ENCODE peak calls at places on chromosomes 7 and 10, in eight cellular contexts. W, S, F, H, R, Z, Q and O are unnamed samples.

GRCh38 chr7:130293521-130293920 is 560 bp downstream of the CPA4 start:
- DNase-seq in W (no peak), S (no peak), F (no peak), H (no peak), R (peak; percentile 27), Z (no peak), Q (no peak), O (no peak)

GRCh38 chr7:116730097-116731018 is 58.4 kb downstream of the MET start:
- DNase-seq in W (no peak), S (no peak), F (peak; percentile 3), H (no peak), R (no peak), Z (no peak), Q (no peak), O (no peak)

GRCh38 chr10:73590881-73591577 is at the start of gene USP54:
- DNase-seq in W (no peak), S (no peak), F (no peak), H (no peak), R (peak; percentile 89), Z (peak; percentile 59), Q (no peak), O (no peak)

GRCh38 chr10:91493313-91493712 is 83.2 kb downstream of the HECTD2 start:
- DNase-seq in W (no peak), S (no peak), F (peak; percentile 20), H (no peak), R (peak; percentile 21), Z (peak; percentile 41), Q (no peak), O (no peak)

GRCh38 chr10:58299580-58299979 is 30.6 kb downstream of the CISD1 start:
- DNase-seq in W (no peak), S (no peak), F (peak; percentile 57), H (peak; percentile 4), R (no peak), Z (peak; percentile 71), Q (peak; percentile 17), O (peak; percentile 17)

GRCh38 chr7:47329320-47329926 is 252.5 kb downstream of the TNS3 start:
- DNase-seq in W (no peak), S (no peak), F (no peak), H (no peak), R (no peak), Z (no peak), Q (no peak), O (no peak)

GRCh38 chr10:118721005-118721876 is 33.5 kb downstream of the CACUL1 start:
- DNase-seq in W (no peak), S (no peak), F (peak; percentile 62), H (no peak), R (peak; percentile 31), Z (peak; percentile 28), Q (peak; percentile 32), O (peak; percentile 75)

GRCh38 chr7:156668130-156668741 is 27.7 kb downstream of the RNF32 start:
- DNase-seq in W (no peak), S (no peak), F (no peak), H (no peak), R (peak; percentile 12), Z (peak; percentile 21), Q (no peak), O (no peak)

GRCh38 chr10:5043716-5044115 is 40.1 kb upstream of the AKR1C2 start:
- DNase-seq in W (no peak), S (peak; percentile 88), F (no peak), H (no peak), R (no peak), Z (no peak), Q (no peak), O (no peak)

GRCh38 chr10:79244841-79245504 is 102.3 kb upstream of the PPIF start:
- DNase-seq in W (no peak), S (no peak), F (peak; percentile 90), H (no peak), R (no peak), Z (no peak), Q (no peak), O (no peak)

GRCh38 chr10:88835095-88835909 is 16.3 kb downstream of the ANKRD22 start:
- DNase-seq in W (peak; percentile 90), S (peak; percentile 84), F (peak; percentile 85), H (peak; percentile 54), R (peak; percentile 78), Z (peak; percentile 68), Q (peak; percentile 73), O (peak; percentile 86)

GRCh38 chr10:52674474-52674873 is 98.1 kb downstream of the MBL2 start:
- DNase-seq in W (no peak), S (no peak), F (no peak), H (no peak), R (peak; percentile 8), Z (no peak), Q (no peak), O (no peak)

GRCh38 chr10:12382956-12383531 is 33.7 kb downstream of the CAMK1D start:
- DNase-seq in W (no peak), S (no peak), F (no peak), H (no peak), R (no peak), Z (no peak), Q (no peak), O (no peak)

GRCh38 chr10:33660329-33660728 is 325.9 kb upstream of the NRP1 start:
- DNase-seq in W (no peak), S (no peak), F (no peak), H (no peak), R (no peak), Z (no peak), Q (no peak), O (no peak)

GRCh38 chr7:146028251-146028750 is 88.3 kb upstream of the CNTNAP2 start:
- DNase-seq in W (no peak), S (no peak), F (no peak), H (no peak), R (no peak), Z (no peak), Q (no peak), O (no peak)

GRCh38 chr10:27440478-27440877 is 63.6 kb upstream of the RAB18 start:
- DNase-seq in W (no peak), S (no peak), F (no peak), H (no peak), R (no peak), Z (no peak), Q (no peak), O (no peak)

GRCh38 chr7:158391541-158391940 is 196.1 kb downstream of the PTPRN2 start:
- DNase-seq in W (no peak), S (peak; percentile 20), F (no peak), H (no peak), R (no peak), Z (no peak), Q (no peak), O (no peak)

GRCh38 chr7:158391141-158391540 is 196.5 kb downstream of the PTPRN2 start:
- DNase-seq in W (no peak), S (peak; percentile 22), F (no peak), H (no peak), R (no peak), Z (no peak), Q (no peak), O (no peak)

GRCh38 chr7:158388928-158389327 is 198.7 kb downstream of the PTPRN2 start:
- DNase-seq in W (peak; percentile 25), S (peak; percentile 20), F (no peak), H (no peak), R (no peak), Z (no peak), Q (no peak), O (no peak)

GRCh38 chr7:158389514-158390425 is 197.9 kb downstream of the PTPRN2 start:
- DNase-seq in W (no peak), S (peak; percentile 39), F (no peak), H (no peak), R (no peak), Z (no peak), Q (no peak), O (no peak)

GRCh38 chr7:158390460-158390859 is 197.2 kb downstream of the PTPRN2 start:
- DNase-seq in W (no peak), S (peak; percentile 32), F (no peak), H (no peak), R (no peak), Z (no peak), Q (no peak), O (no peak)
- H3K36me3 ChIP-seq in W (no peaks in the 10 kb centered on the region), S (no peaks in the 10 kb centered on the region), F (no peaks in the 10 kb centered on the region), H (no peaks in the 10 kb centered on the region), R (no peaks in the 10 kb centered on the region), Z (no peaks in the 10 kb centered on the region), Q (no peaks in the 10 kb centered on the region), O (no peaks in the 10 kb centered on the region)

DNA sequence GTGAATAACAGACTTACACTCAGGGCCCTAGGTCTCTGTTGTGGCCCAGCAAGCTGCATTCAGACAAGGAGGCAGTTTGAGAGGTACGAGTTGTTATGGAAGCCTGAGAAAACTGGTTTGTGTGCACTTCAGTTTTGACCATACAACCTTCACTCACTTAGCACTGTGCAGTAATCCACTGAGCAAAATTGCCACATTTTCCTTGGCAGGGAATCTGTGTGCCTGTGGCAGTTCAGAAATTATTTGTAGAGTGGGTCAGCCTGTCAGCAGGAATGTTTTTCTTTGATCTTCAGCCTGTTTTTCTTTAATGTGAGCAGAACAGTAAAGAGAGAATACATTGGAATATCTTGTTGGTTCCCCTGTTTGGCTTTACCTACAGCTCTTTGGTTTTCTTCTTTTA is 20.1 kb downstream of the SGPL1 start:
- DNase-seq in W (no peak), S (no peak), F (no peak), H (no peak), R (no peak), Z (peak; percentile 76), Q (no peak), O (no peak)
- H3K36me3 ChIP-seq in W (no peaks in the 10 kb centered on the region), S (no peaks in the 10 kb centered on the region), F (no peaks in the 10 kb centered on the region), H (no peaks in the 10 kb centered on the region), R (no peaks in the 10 kb centered on the region), Z (no peaks in the 10 kb centered on the region), Q (peaks cover 3% of the 10 kb centered on the region), O (no peaks in the 10 kb centered on the region)

GRCh38 chr10:1109795-1110673 is 53.8 kb downstream of the WDR37 start:
- DNase-seq in W (no peak), S (no peak), F (peak; percentile 9), H (no peak), R (peak; percentile 83), Z (peak; percentile 73), Q (peak; percentile 52), O (peak; percentile 40)
- H3K36me3 ChIP-seq in W (peaks cover 80% of the 10 kb centered on the region), S (peaks cover 91% of the 10 kb centered on the region), F (peaks cover 6% of the 10 kb centered on the region), H (no peaks in the 10 kb centered on the region), R (peaks cover 8% of the 10 kb centered on the region), Z (peaks cover 19% of the 10 kb centered on the region), Q (peaks cover 50% of the 10 kb centered on the region), O (no peaks in the 10 kb centered on the region)

GRCh38 chr7:2688409-2689342 is 674 bp downstream of the AMZ1 start:
- DNase-seq in W (no peak), S (no peak), F (peak; percentile 75), H (no peak), R (no peak), Z (no peak), Q (no peak), O (no peak)
- H3K36me3 ChIP-seq in W (no peaks in the 10 kb centered on the region), S (no peaks in the 10 kb centered on the region), F (no peaks in the 10 kb centered on the region), H (no peaks in the 10 kb centered on the region), R (no peaks in the 10 kb centered on the region), Z (no peaks in the 10 kb centered on the region), Q (no peaks in the 10 kb centered on the region), O (no peaks in the 10 kb centered on the region)

GRCh38 chr7:152117356-152117755 is 91.9 kb downstream of the GALNT11 start:
- DNase-seq in W (no peak), S (no peak), F (no peak), H (no peak), R (no peak), Z (no peak), Q (no peak), O (no peak)
- H3K36me3 ChIP-seq in W (peaks cover 91% of the 10 kb centered on the region), S (peaks cover 75% of the 10 kb centered on the region), F (peaks cover 10% of the 10 kb centered on the region), H (peaks cover 2% of the 10 kb centered on the region), R (peaks cover 27% of the 10 kb centered on the region), Z (peaks cover 19% of the 10 kb centered on the region), Q (peaks cover 46% of the 10 kb centered on the region), O (no peaks in the 10 kb centered on the region)